ENCODE peak calls at places on chromosomes 7 and 10, in eight cellular contexts. A, N, H, J, E, L, U and I are unnamed samples.

GRCh38 chr7:8141070-8141469 is 120.9 kb downstream of the ICA1 start:
- DNase-seq in J (no peak), L (no peak), H (no peak), A (no peak), N (no peak), U (no peak), E (no peak), I (no peak)

GRCh38 chr7:32153006-32153405 is 82.8 kb upstream of the PDE1C start:
- DNase-seq in H (no peak), N (no peak), J (no peak), L (no peak), A (no peak), U (no peak), E (no peak), I (no peak)

GRCh38 chr10:102055647-102056419 is at the start of gene ARMH3:
- DNase-seq in L (peak; percentile 97), A (peak; percentile 96), U (peak; percentile 94), H (peak; percentile 93), N (peak; percentile 99), E (peak; percentile 98), J (peak; percentile 93), I (peak; percentile 100)

GRCh38 chr10:119120413-119120867 is 16.5 kb downstream of the DENND10 start:
- DNase-seq in J (peak; percentile 49), L (peak; percentile 65), A (no peak), E (peak; percentile 55), U (no peak), N (peak; percentile 32), H (no peak), I (no peak)

GRCh38 chr10:111784936-111785465 is 398.6 kb downstream of the GPAM start:
- DNase-seq in U (no peak), J (no peak), A (no peak), E (no peak), H (no peak), N (no peak), L (no peak), I (no peak)

GRCh38 chr7:74499835-74500388 is 46.2 kb downstream of the GTF2IRD1 start:
- DNase-seq in A (no peak), N (no peak), L (no peak), E (no peak), J (no peak), H (no peak), U (no peak), I (no peak)

GRCh38 chr7:80858141-80858903 is 60.5 kb downstream of the SEMA3C start:
- DNase-seq in J (peak; percentile 29), A (no peak), L (peak; percentile 56), N (peak; percentile 47), E (no peak), H (no peak), U (no peak), I (no peak)

GRCh38 chr10:43151371-43151770 is 13.1 kb downstream of the CSGALNACT2 start:
- DNase-seq in U (no peak), A (no peak), N (no peak), J (no peak), E (no peak), L (no peak), H (no peak), I (peak; percentile 32)

GRCh38 chr10:123462760-123463159 is 203.4 kb upstream of the GPR26 start:
- DNase-seq in U (no peak), J (no peak), H (no peak), E (no peak), A (no peak), L (no peak), N (no peak), I (no peak)

GRCh38 chr10:121886997-121887622 is 40.7 kb downstream of the ATE1 start:
- DNase-seq in L (peak; percentile 35), H (no peak), U (peak; percentile 62), N (peak; percentile 63), A (peak; percentile 51), J (peak; percentile 43), E (peak; percentile 67), I (peak; percentile 68)

GRCh38 chr7:149050941-149051340 is 22.6 kb upstream of the PDIA4 start:
- DNase-seq in U (no peak), N (no peak), J (no peak), A (no peak), L (peak; percentile 57), H (no peak), E (no peak), I (no peak)

GRCh38 chr7:105399043-105399725 is 10.5 kb upstream of the SRPK2 start:
- DNase-seq in N (peak; percentile 72), H (no peak), A (no peak), J (no peak), E (peak; percentile 16), L (peak; percentile 13), U (no peak), I (no peak)

GRCh38 chr10:127013696-127014095 is 108.5 kb downstream of the DOCK1 start:
- DNase-seq in E (no peak), J (no peak), N (no peak), A (no peak), U (no peak), H (no peak), L (no peak), I (no peak)

GRCh38 chr7:49229246-49229645 is 304.9 kb downstream of the CDC14C start:
- DNase-seq in H (no peak), U (no peak), A (no peak), J (no peak), L (no peak), N (no peak), E (peak; percentile 48), I (no peak)

GRCh38 chr7:116236020-116236630 is 25.8 kb downstream of the TES start:
- DNase-seq in L (no peak), E (peak; percentile 29), U (peak; percentile 23), J (no peak), H (no peak), N (peak; percentile 86), A (peak; percentile 61), I (peak; percentile 77)

GRCh38 chr10:52420656-52421055 is 106.6 kb downstream of the DKK1 start:
- DNase-seq in L (peak; percentile 68), E (no peak), J (no peak), N (no peak), A (no peak), U (no peak), H (no peak), I (no peak)

GRCh38 chr10:123614888-123615287 is 51.3 kb upstream of the GPR26 start:
- DNase-seq in H (peak; percentile 46), A (peak; percentile 63), U (no peak), N (peak; percentile 78), J (no peak), L (peak; percentile 18), E (peak; percentile 52), I (peak; percentile 60)

GRCh38 chr7:149865437-149865836 is 8.3 kb upstream of the ATP6V0E2 start:
- DNase-seq in E (peak; percentile 75), U (no peak), L (no peak), J (no peak), N (no peak), H (no peak), A (no peak), I (no peak)

GRCh38 chr7:24970676-24971075 is 9.3 kb downstream of the OSBPL3 start:
- DNase-seq in J (no peak), L (peak; percentile 81), A (no peak), H (no peak), N (no peak), E (no peak), U (no peak), I (no peak)

GRCh38 chr7:41003031-41003925 is 699.6 kb downstream of the INHBA start:
- DNase-seq in U (peak; percentile 56), A (no peak), J (no peak), N (peak; percentile 54), E (peak; percentile 46), H (peak; percentile 30), L (no peak), I (peak; percentile 42)

GRCh38 chr10:96991313-96991841 is 159.3 kb downstream of the LCOR start:
- DNase-seq in E (no peak), U (no peak), A (no peak), N (peak; percentile 63), L (peak; percentile 92), H (no peak), J (peak; percentile 64), I (no peak)

GRCh38 chr7:64174941-64175340 is 32.1 kb upstream of the ZNF735 start:
- DNase-seq in E (peak; percentile 5), H (no peak), N (no peak), A (no peak), L (no peak), U (no peak), J (no peak), I (peak; percentile 13)
- H3K9me3 ChIP-seq in E (no peaks in the 10 kb centered on the region), H (peaks cover 16% of the 10 kb centered on the region), N (peaks cover 10% of the 10 kb centered on the region), A (no peaks in the 10 kb centered on the region), L (peaks cover 6% of the 10 kb centered on the region), U (no peaks in the 10 kb centered on the region), J (peaks cover 23% of the 10 kb centered on the region), I (no peaks in the 10 kb centered on the region)

DNA sequence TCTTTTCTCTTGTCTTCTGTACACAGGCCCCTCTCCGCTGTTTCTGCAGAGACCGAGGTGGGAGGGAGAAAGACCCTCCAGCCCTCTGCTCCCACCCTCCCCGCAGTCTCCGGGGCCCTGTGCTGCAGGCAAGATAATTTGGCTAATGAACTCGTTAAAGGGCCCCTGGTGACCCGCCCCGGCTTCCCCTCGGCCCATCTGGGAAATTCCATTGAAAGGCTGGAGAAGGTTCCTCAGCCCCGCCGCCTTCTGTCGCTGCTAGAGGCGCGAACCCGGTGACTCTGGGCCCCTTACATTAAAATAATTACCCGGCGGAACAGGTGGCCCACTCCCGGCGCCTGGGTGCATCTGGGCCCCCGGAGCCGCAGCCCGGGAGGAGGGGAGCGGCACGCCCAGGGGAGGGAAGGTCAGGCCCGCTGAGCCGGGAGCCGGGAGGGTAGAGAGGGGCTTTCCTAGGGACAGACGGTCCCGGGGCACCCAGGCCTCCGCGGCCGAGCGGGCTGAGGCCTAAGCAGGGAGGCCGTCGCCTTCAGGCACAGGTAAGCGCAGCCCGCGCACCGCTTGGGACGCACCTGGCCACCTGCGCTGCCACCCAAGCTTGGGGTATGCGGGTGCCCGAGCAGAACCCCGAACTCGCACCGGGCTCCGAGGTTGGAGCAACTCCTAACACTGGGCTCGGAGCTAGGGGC is 7.3 kb upstream of the MNX1 start:
- DNase-seq in A (no peak), L (no peak), J (no peak), U (no peak), E (no peak), H (no peak), N (no peak), I (peak; percentile 22)
- H3K9me3 ChIP-seq in A (no peaks in the 10 kb centered on the region), L (no peaks in the 10 kb centered on the region), J (peaks cover 4% of the 10 kb centered on the region), U (no peaks in the 10 kb centered on the region), E (no peaks in the 10 kb centered on the region), H (no peaks in the 10 kb centered on the region), N (no peaks in the 10 kb centered on the region), I (no peaks in the 10 kb centered on the region)

GRCh38 chr7:158076656-158077055 is 511.0 kb downstream of the PTPRN2 start:
- DNase-seq in U (no peak), L (no peak), H (no peak), J (no peak), E (no peak), N (no peak), A (no peak), I (no peak)
- H3K9me3 ChIP-seq in U (peaks cover 4% of the 10 kb centered on the region), L (peaks cover 11% of the 10 kb centered on the region), H (no peaks in the 10 kb centered on the region), J (peaks cover 89% of the 10 kb centered on the region), E (no peaks in the 10 kb centered on the region), N (peaks cover 3% of the 10 kb centered on the region), A (no peaks in the 10 kb centered on the region), I (no peaks in the 10 kb centered on the region)

DNA sequence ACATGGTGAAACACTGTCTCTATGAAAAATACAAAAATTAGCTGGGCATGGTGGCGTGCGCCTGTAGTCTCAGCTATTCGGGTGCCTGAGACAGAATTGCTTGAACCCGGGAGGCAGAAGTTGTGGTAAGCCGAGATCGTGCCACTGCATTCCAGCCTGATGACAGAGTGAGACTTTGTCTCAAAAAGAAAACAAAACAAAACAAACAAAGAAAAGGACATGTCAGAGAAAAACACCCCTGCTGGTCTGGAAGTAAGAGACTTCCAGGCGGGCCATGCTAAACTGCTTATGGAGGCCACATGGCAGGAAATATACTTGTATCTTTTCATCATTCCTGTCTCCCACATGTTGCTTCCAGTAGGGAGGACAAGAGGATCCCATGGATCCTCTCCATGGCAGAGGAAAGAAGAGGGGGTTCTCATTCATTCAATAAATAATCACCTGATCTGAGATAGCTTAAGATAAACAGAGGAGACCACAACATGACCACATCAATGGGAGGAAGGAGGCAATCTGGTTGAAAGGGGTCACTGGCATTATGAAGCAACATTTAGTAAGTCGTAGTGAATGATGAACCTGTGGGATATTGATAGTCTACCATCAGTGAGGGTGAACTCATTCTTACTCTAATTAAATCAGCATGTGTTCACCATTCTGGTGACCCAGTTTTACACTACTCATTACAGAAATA is 60.5 kb upstream of the ZNF138 start:
- DNase-seq in U (no peak), A (no peak), H (no peak), E (no peak), L (no peak), N (no peak), J (no peak), I (no peak)
- H3K9me3 ChIP-seq in U (no peaks in the 10 kb centered on the region), A (no peaks in the 10 kb centered on the region), H (peaks cover 26% of the 10 kb centered on the region), E (peaks cover 3% of the 10 kb centered on the region), L (peaks cover 7% of the 10 kb centered on the region), N (peaks cover 9% of the 10 kb centered on the region), J (peaks cover 25% of the 10 kb centered on the region), I (no peaks in the 10 kb centered on the region)